ENCODE peak calls at places on chromosomes 11 and 22, in nine cellular contexts. One of them, this sample, is unnamed.

GRCh38 chr22:43889366-43890253 is 2.2 kb downstream of the PNPLA5 start:
- DNase-seq in ovary: no peak
- DNase-seq in H1: no peak
- DNase-seq in sigmoid colon: peak; percentile 39
- DNase-seq in A549: no peak
- DNase-seq in stomach: no peak
- DNase-seq in transverse colon: no peak
- DNase-seq in esophagus muscularis mucosa: no peak
- DNase-seq in suprapubic skin: no peak
- DNase-seq in this sample: no peak

GRCh38 chr22:37508431-37508963 is 10.7 kb downstream of the CARD10 start:
- DNase-seq in ovary: no peak
- DNase-seq in H1: no peak
- DNase-seq in sigmoid colon: no peak
- DNase-seq in A549: no peak
- DNase-seq in stomach: no peak
- DNase-seq in transverse colon: no peak
- DNase-seq in esophagus muscularis mucosa: no peak
- DNase-seq in suprapubic skin: no peak
- DNase-seq in this sample: no peak

GRCh38 chr11:73295259-73295995 is 12.6 kb upstream of the ARHGEF17 start:
- DNase-seq in ovary: peak; percentile 65
- DNase-seq in H1: no peak
- DNase-seq in sigmoid colon: no peak
- DNase-seq in A549: peak; percentile 70
- DNase-seq in stomach: peak; percentile 72
- DNase-seq in transverse colon: peak; percentile 76
- DNase-seq in esophagus muscularis mucosa: no peak
- DNase-seq in suprapubic skin: no peak
- DNase-seq in this sample: peak; percentile 75

GRCh38 chr11:19117760-19118097 is 761 bp downstream of the ZDHHC13 start:
- DNase-seq in ovary: no peak
- DNase-seq in H1: no peak
- DNase-seq in sigmoid colon: no peak
- DNase-seq in A549: no peak
- DNase-seq in stomach: no peak
- DNase-seq in transverse colon: no peak
- DNase-seq in esophagus muscularis mucosa: no peak
- DNase-seq in suprapubic skin: no peak
- DNase-seq in this sample: no peak

GRCh38 chr11:8192016-8192895 is 23.4 kb upstream of the RIC3 start:
- DNase-seq in ovary: peak; percentile 67
- DNase-seq in H1: no peak
- DNase-seq in sigmoid colon: no peak
- DNase-seq in A549: peak; percentile 78
- DNase-seq in stomach: peak; percentile 74
- DNase-seq in transverse colon: peak; percentile 72
- DNase-seq in esophagus muscularis mucosa: no peak
- DNase-seq in suprapubic skin: no peak
- DNase-seq in this sample: peak; percentile 44

GRCh38 chr11:111308140-111308539 is 9.8 kb downstream of the POU2AF3 start:
- DNase-seq in ovary: no peak
- DNase-seq in H1: no peak
- DNase-seq in sigmoid colon: no peak
- DNase-seq in A549: peak; percentile 20
- DNase-seq in stomach: peak; percentile 91
- DNase-seq in transverse colon: peak; percentile 87
- DNase-seq in esophagus muscularis mucosa: peak; percentile 68
- DNase-seq in suprapubic skin: no peak
- DNase-seq in this sample: peak; percentile 42

GRCh38 chr11:29712616-29713015 is 304.2 kb downstream of the KCNA4 start:
- DNase-seq in ovary: no peak
- DNase-seq in H1: no peak
- DNase-seq in sigmoid colon: no peak
- DNase-seq in A549: no peak
- DNase-seq in stomach: no peak
- DNase-seq in transverse colon: no peak
- DNase-seq in esophagus muscularis mucosa: no peak
- DNase-seq in suprapubic skin: peak; percentile 46
- DNase-seq in this sample: peak; percentile 55

GRCh38 chr11:11849127-11849746 is 7.5 kb downstream of the USP47 start:
- DNase-seq in ovary: peak; percentile 26
- DNase-seq in H1: no peak
- DNase-seq in sigmoid colon: no peak
- DNase-seq in A549: peak; percentile 46
- DNase-seq in stomach: peak; percentile 63
- DNase-seq in transverse colon: peak; percentile 53
- DNase-seq in esophagus muscularis mucosa: no peak
- DNase-seq in suprapubic skin: no peak
- DNase-seq in this sample: no peak

GRCh38 chr11:35641206-35641885 is 21.2 kb upstream of the TRIM44 start:
- DNase-seq in ovary: no peak
- DNase-seq in H1: no peak
- DNase-seq in sigmoid colon: no peak
- DNase-seq in A549: no peak
- DNase-seq in stomach: no peak
- DNase-seq in transverse colon: no peak
- DNase-seq in esophagus muscularis mucosa: no peak
- DNase-seq in suprapubic skin: no peak
- DNase-seq in this sample: no peak

GRCh38 chr22:39242809-39243442 is 1.9 kb downstream of the PDGFB start:
- DNase-seq in ovary: no peak
- DNase-seq in H1: no peak
- DNase-seq in sigmoid colon: no peak
- DNase-seq in A549: no peak
- DNase-seq in stomach: peak; percentile 73
- DNase-seq in transverse colon: no peak
- DNase-seq in esophagus muscularis mucosa: no peak
- DNase-seq in suprapubic skin: no peak
- DNase-seq in this sample: no peak
- H3K4me3 ChIP-seq in ovary: peak overlapping the region; percentile 45
- H3K4me3 ChIP-seq in H1: peak overlapping the region; percentile 73
- H3K4me3 ChIP-seq in sigmoid colon: peak overlapping the region; percentile 42
- H3K4me3 ChIP-seq in A549: peak overlapping the region; percentile 54
- H3K4me3 ChIP-seq in stomach: peak overlapping the region; percentile 57
- H3K4me3 ChIP-seq in transverse colon: peak overlapping the region; percentile 38
- H3K4me3 ChIP-seq in esophagus muscularis mucosa: peak overlapping the region; percentile 65
- H3K4me3 ChIP-seq in suprapubic skin: peak overlapping the region; percentile 81
- H3K4me3 ChIP-seq in this sample: peak overlapping the region; percentile 58

GRCh38 chr11:59658036-59658435 is 10.8 kb downstream of the PATL1 start:
- DNase-seq in ovary: no peak
- DNase-seq in H1: no peak
- DNase-seq in sigmoid colon: no peak
- DNase-seq in A549: no peak
- DNase-seq in stomach: no peak
- DNase-seq in transverse colon: no peak
- DNase-seq in esophagus muscularis mucosa: no peak
- DNase-seq in suprapubic skin: no peak
- DNase-seq in this sample: no peak

GRCh38 chr11:59654893-59655292 is 13.9 kb downstream of the PATL1 start:
- DNase-seq in ovary: no peak
- DNase-seq in H1: no peak
- DNase-seq in sigmoid colon: no peak
- DNase-seq in A549: no peak
- DNase-seq in stomach: no peak
- DNase-seq in transverse colon: no peak
- DNase-seq in esophagus muscularis mucosa: no peak
- DNase-seq in suprapubic skin: no peak
- DNase-seq in this sample: no peak

GRCh38 chr11:59660621-59661020 is 8.2 kb downstream of the PATL1 start:
- DNase-seq in ovary: no peak
- DNase-seq in H1: no peak
- DNase-seq in sigmoid colon: no peak
- DNase-seq in A549: no peak
- DNase-seq in stomach: no peak
- DNase-seq in transverse colon: no peak
- DNase-seq in esophagus muscularis mucosa: no peak
- DNase-seq in suprapubic skin: no peak
- DNase-seq in this sample: no peak

GRCh38 chr11:59659981-59660380 is 8.9 kb downstream of the PATL1 start:
- DNase-seq in ovary: no peak
- DNase-seq in H1: no peak
- DNase-seq in sigmoid colon: no peak
- DNase-seq in A549: no peak
- DNase-seq in stomach: no peak
- DNase-seq in transverse colon: no peak
- DNase-seq in esophagus muscularis mucosa: no peak
- DNase-seq in suprapubic skin: no peak
- DNase-seq in this sample: no peak
- TF ChIP-seq EP300 in ovary: no peak
- TF ChIP-seq EP300 in H1: no peak
- TF ChIP-seq EP300 in sigmoid colon: no peak
- TF ChIP-seq EP300 in A549: no peak
- TF ChIP-seq EP300 in stomach: no peak
- TF ChIP-seq EP300 in transverse colon: no peak
- TF ChIP-seq EP300 in esophagus muscularis mucosa: no peak
- TF ChIP-seq EP300 in suprapubic skin: no peak
- TF ChIP-seq EP300 in this sample: no peak

DNA sequence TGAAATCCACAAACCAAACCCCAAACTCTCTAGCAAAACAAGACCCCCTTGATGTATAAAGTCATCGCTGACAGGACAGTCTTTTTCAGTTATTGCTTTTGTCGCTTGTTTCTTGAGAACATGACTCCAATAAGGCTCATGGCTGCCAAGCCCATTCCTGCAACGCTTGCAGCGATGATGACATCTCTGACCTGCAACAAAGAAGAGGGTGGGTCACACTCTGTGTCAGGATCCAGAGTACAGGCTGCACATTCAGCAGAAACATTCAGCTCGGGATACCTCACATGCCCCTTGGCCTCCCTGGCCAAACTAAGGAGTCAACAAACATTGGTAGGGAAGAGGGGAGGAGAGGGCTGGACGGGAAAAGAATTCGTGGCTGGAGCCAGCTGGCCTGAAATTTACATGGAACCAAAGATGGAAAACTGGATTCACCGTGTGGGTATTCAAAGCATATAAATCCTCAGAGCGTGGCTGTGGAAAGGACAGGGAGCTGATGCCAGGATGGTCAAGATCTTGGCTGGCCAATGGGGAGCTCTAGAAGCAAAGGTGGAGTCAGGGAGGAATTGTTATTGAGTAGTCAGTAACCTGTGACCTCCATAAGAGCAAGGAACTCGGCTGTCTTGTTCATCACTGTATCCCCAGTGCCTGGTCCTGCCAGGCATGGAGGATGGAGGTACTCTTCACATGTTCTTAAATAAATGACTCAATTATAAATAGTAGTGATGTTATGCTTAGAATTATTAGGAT is 11.8 kb upstream of the PLAAT2 start:
- DNase-seq in ovary: peak; percentile 49
- DNase-seq in H1: no peak
- DNase-seq in sigmoid colon: peak; percentile 83
- DNase-seq in A549: no peak
- DNase-seq in stomach: no peak
- DNase-seq in transverse colon: no peak
- DNase-seq in esophagus muscularis mucosa: no peak
- DNase-seq in suprapubic skin: no peak
- DNase-seq in this sample: no peak
- H3K4me3 ChIP-seq in ovary: peak overlapping the region; percentile 26
- H3K4me3 ChIP-seq in H1: no peak overlapping the region
- H3K4me3 ChIP-seq in sigmoid colon: peak overlapping the region; percentile 30
- H3K4me3 ChIP-seq in A549: no peak overlapping the region
- H3K4me3 ChIP-seq in stomach: peak overlapping the region; percentile 2
- H3K4me3 ChIP-seq in transverse colon: peak overlapping the region; percentile 9
- H3K4me3 ChIP-seq in esophagus muscularis mucosa: peak overlapping the region; percentile 47
- H3K4me3 ChIP-seq in suprapubic skin: peak overlapping the region; percentile 25
- H3K4me3 ChIP-seq in this sample: peak overlapping the region; percentile 10

DNA sequence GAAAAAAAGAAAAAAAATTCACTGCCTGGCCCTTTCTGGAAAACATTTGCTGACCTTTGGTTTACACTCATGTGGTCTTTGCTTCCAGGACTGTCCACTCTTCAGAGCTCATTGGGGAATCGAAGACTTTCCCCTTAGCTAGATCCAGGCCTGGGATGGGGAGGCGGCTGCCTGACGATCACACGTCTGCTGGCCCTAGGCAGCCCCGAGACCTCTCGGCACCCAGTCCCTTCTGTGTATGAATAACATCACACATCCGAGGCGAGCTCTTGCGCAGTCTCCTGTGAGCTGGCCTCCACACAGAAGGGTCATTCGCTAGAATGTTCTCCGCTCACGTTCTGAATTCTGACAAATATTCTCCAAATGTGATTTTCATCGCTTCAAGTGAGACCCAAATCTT is 25.7 kb upstream of the GAL start:
- DNase-seq in ovary: no peak
- DNase-seq in H1: no peak
- DNase-seq in sigmoid colon: no peak
- DNase-seq in A549: no peak
- DNase-seq in stomach: no peak
- DNase-seq in transverse colon: no peak
- DNase-seq in esophagus muscularis mucosa: no peak
- DNase-seq in suprapubic skin: no peak
- DNase-seq in this sample: no peak
- TF ChIP-seq EP300 in ovary: no peak
- TF ChIP-seq EP300 in H1: no peak
- TF ChIP-seq EP300 in sigmoid colon: no peak
- TF ChIP-seq EP300 in A549: no peak
- TF ChIP-seq EP300 in stomach: no peak
- TF ChIP-seq EP300 in transverse colon: no peak
- TF ChIP-seq EP300 in esophagus muscularis mucosa: no peak
- TF ChIP-seq EP300 in suprapubic skin: no peak
- TF ChIP-seq EP300 in this sample: no peak

GRCh38 chr22:19622061-19622441 is 92.3 kb upstream of the SEPTIN5 start:
- DNase-seq in ovary: no peak
- DNase-seq in H1: no peak
- DNase-seq in sigmoid colon: no peak
- DNase-seq in A549: no peak
- DNase-seq in stomach: no peak
- DNase-seq in transverse colon: no peak
- DNase-seq in esophagus muscularis mucosa: no peak
- DNase-seq in suprapubic skin: no peak
- DNase-seq in this sample: no peak
- H3K4me3 ChIP-seq in ovary: no peak overlapping the region
- H3K4me3 ChIP-seq in H1: no peak overlapping the region
- H3K4me3 ChIP-seq in sigmoid colon: no peak overlapping the region
- H3K4me3 ChIP-seq in A549: no peak overlapping the region
- H3K4me3 ChIP-seq in stomach: no peak overlapping the region
- H3K4me3 ChIP-seq in transverse colon: no peak overlapping the region
- H3K4me3 ChIP-seq in esophagus muscularis mucosa: no peak overlapping the region
- H3K4me3 ChIP-seq in suprapubic skin: no peak overlapping the region
- H3K4me3 ChIP-seq in this sample: no peak overlapping the region

DNA sequence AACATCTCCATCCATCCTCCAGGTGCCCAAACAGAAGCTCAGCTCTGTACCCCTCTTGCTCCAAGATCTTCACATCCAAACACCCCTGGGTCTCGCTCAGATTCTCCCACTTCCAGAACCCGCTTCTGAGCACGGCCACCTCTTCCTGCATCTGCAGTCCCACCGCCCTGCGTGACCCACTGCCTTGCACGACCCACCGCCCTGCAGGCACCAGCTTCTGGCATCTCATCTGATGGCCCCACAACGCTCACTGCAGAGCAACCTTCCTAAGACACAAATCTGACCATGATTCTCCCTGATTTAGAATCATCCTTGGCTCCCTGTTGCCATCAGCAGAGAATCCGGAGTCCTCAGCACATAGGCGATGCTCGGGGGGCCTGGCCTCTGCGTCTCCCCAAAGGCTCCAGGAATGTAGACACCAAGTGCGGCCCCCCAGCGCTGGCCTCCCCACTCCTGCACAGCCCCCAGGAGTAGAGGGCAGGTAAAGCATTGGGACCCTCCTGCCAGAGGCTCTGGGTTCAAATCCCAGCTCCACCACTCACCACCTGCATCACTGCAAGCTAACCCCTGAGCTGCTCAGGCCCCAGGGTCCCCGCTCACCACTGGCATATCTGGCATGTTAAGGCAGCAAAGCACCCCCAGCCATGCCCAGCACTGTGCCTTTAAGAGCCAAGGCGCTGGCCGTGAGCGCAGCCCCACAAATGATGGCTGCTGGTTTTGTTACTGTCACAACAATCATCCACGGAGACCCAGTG is 459.3 kb downstream of the BRD1 start:
- DNase-seq in ovary: no peak
- DNase-seq in H1: no peak
- DNase-seq in sigmoid colon: peak; percentile 52
- DNase-seq in A549: no peak
- DNase-seq in stomach: peak; percentile 13
- DNase-seq in transverse colon: no peak
- DNase-seq in esophagus muscularis mucosa: no peak
- DNase-seq in suprapubic skin: peak; percentile 53
- DNase-seq in this sample: peak; percentile 39
- TF ChIP-seq EP300 in ovary: no peak
- TF ChIP-seq EP300 in H1: no peak
- TF ChIP-seq EP300 in sigmoid colon: no peak
- TF ChIP-seq EP300 in A549: no peak
- TF ChIP-seq EP300 in stomach: no peak
- TF ChIP-seq EP300 in transverse colon: no peak
- TF ChIP-seq EP300 in esophagus muscularis mucosa: no peak
- TF ChIP-seq EP300 in suprapubic skin: no peak
- TF ChIP-seq EP300 in this sample: no peak